ENCODE peak calls at places on chromosomes 6 and 20, in four cellular contexts. H is uterus, O is HCT116, A is BE2C. N is an unnamed sample. For H3K4me1, the result is how much of the 10 kb centered on the place peaks cover.

GRCh38 chr6:31958741-31959739 is at the start of the genes NELFE and SKIC2:
- DNase-seq in O (peak), H (peak), A (peak), N (peak)

GRCh38 chr6:119858901-119859300 is 509.3 kb upstream of the MAN1A1 start:
- DNase-seq in A (no peak), O (no peak), H (no peak), N (no peak)

GRCh38 chr20:50121858-50122271 is 8.9 kb upstream of the UBE2V1 start:
- DNase-seq in A (peak), H (no peak), O (no peak), N (peak)

GRCh38 chr6:5472583-5472982 is 211.3 kb downstream of the FARS2 start:
- DNase-seq in A (no peak), O (no peak), H (no peak), N (no peak)

GRCh38 chr6:151822252-151823111 is 15.0 kb downstream of the ESR1 start:
- DNase-seq in H (no peak), A (no peak), O (no peak), N (no peak)

GRCh38 chr20:54642733-54643667 is 167.6 kb downstream of the DOK5 start:
- DNase-seq in A (no peak), H (no peak), O (no peak), N (no peak)

GRCh38 chr6:14276667-14277404 is 159.3 kb downstream of the CD83 start:
- DNase-seq in O (no peak), A (no peak), H (no peak), N (no peak)

GRCh38 chr20:49914310-49915117 is 815 bp downstream of the SPATA2 start:
- DNase-seq in O (no peak), A (no peak), H (no peak), N (no peak)

GRCh38 chr6:141133346-141133745 is 999.4 kb upstream of the GJE1 start:
- DNase-seq in H (no peak), A (no peak), O (no peak), N (no peak)

GRCh38 chr6:152573762-152574161 is 63.4 kb downstream of the SYNE1 start:
- DNase-seq in A (no peak), H (no peak), O (no peak), N (no peak)

GRCh38 chr20:31666258-31667042 is 28.7 kb downstream of the COX4I2 start:
- DNase-seq in A (no peak), H (no peak), O (no peak), N (no peak)

GRCh38 chr6:75308250-75308988 is 23.8 kb upstream of the TMEM30A start:
- DNase-seq in O (no peak), H (no peak), A (no peak), N (no peak)

GRCh38 chr20:53978497-53978896 is 91.9 kb downstream of the BCAS1 start:
- DNase-seq in A (no peak), O (no peak), H (no peak), N (no peak)

GRCh38 chr6:144262470-144263369 is 22.4 kb upstream of the UTRN start:
- DNase-seq in O (no peak), A (no peak), H (no peak), N (no peak)

GRCh38 chr20:19347943-19348456 is 135.6 kb downstream of the SLC24A3 start:
- DNase-seq in O (no peak), A (no peak), H (no peak), N (no peak)

GRCh38 chr20:25272223-25273000 is 24.5 kb downstream of the PYGB start:
- DNase-seq in O (no peak), A (peak), H (no peak), N (no peak)

GRCh38 chr6:10412165-10412947 is 2.5 kb downstream of the TFAP2A start:
- DNase-seq in O (no peak), A (no peak), H (no peak), N (peak)

GRCh38 chr6:137849076-137849708 is 17.9 kb upstream of the TNFAIP3 start:
- DNase-seq in O (no peak), H (no peak), A (no peak), N (peak)

GRCh38 chr6:142485256-142485655 is 183.4 kb downstream of the ADGRG6 start:
- DNase-seq in O (no peak), A (no peak), H (no peak), N (peak)

GRCh38 chr6:33965766-33966165 is 162.0 kb upstream of the MLN start:
- DNase-seq in H (peak), O (no peak), A (no peak), N (no peak)

GRCh38 chr6:134196568-134197301 is 121.2 kb downstream of the SGK1 start:
- DNase-seq in H (no peak), A (no peak), O (no peak), N (no peak)

GRCh38 chr6:137762168-137763090 is 104.6 kb upstream of the TNFAIP3 start:
- DNase-seq in O (no peak), A (no peak), H (no peak), N (no peak)

GRCh38 chr6:91664327-91664959 is 1077.6 kb upstream of the MAP3K7 start:
- DNase-seq in A (no peak), O (no peak), H (no peak), N (no peak)

GRCh38 chr6:113556775-113557174 is 300.4 kb upstream of the MARCKS start:
- DNase-seq in O (no peak), A (no peak), H (no peak), N (no peak)

GRCh38 chr6:38110407-38111025 is 291.0 kb downstream of the ZFAND3 start:
- DNase-seq in O (no peak), H (no peak), A (peak), N (peak)

GRCh38 chr6:26532699-26533523 is 5.3 kb upstream of the HMGN4 start:
- DNase-seq in O (peak), H (peak), A (peak), N (peak)

GRCh38 chr6:55445648-55446204 is 118.5 kb downstream of the GFRAL start:
- DNase-seq in A (no peak), O (peak), H (no peak), N (peak)
- TF ChIP-seq CTCF in A (peak), O (peak), H (peak), N (peak)

GRCh38 chr6:7468382-7469081 is 72.9 kb upstream of the DSP start:
- DNase-seq in A (peak), O (peak), H (peak), N (no peak)
- H3K4me3 ChIP-seq in A (peak), O (peak), H (peak), N (no peak)

DNA sequence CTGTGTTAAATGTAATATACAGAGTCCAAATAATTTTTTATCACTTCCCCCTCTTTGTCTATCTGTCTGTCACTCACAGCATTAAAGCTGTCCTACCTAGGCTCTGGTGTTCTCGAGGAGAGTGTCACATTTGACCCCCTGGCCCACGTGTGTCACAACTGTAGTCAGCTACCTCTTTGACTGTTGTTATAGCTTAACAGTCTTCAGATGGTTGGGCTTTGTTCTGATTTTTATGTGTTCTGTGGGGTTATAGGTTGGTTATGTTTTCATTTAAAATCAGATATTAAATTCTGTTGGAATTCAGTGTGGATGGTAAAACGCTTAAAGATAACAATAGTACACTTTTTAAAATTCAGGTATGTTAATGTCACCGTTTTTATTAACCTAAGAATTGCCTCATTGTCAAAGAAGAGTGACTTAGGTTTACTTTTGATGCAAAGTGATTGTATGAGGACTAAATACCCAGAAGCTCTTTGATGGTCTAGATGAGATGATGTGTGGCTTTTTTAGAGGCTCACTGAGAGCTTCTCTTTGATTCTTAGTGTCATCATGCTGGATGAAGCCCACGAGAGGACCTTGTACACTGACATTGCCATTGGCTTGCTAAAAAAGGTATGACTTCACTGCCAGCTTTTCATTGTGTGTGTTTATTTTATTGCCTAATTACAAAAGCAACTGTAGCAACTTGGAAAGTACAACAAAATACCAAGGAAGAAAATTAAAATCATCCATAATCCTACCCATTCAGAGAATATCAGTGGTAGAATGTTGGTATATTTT is 29.9 kb downstream of the DHX35 start:
- DNase-seq in A (no peak), O (no peak), H (no peak), N (no peak)
- H3K4me1 ChIP-seq in A (under half), O (under half), H (under half), N (under half)

GRCh38 chr20:5991623-5992441 is 41.4 kb downstream of the MCM8 start:
- DNase-seq in O (no peak), A (no peak), H (no peak), N (no peak)

GRCh38 chr20:5987383-5987782 is 36.9 kb downstream of the MCM8 start:
- DNase-seq in H (no peak), A (no peak), O (no peak), N (no peak)

GRCh38 chr20:5990946-5991345 is 40.5 kb downstream of the MCM8 start:
- DNase-seq in H (no peak), O (no peak), A (no peak), N (no peak)

DNA sequence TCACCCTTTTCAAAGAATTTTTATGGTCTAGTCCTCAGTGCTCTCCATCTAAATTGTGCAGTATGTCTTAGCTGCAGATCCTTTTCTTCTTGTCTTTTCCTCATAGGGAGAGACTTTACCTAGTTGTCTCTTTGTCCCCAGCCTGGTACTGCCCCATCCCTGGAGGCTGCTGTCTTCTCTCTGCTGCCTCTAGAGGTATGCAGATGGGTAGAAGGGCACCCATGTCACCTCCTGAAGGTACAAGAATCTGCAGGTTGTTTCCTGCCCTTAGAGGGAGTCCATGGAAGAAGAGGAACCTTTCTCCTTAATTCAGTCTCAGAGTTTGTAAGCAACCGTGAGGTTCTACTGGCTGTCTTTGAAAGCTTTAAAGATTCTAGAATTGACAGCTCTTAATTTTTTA is 39.1 kb downstream of the MCM8 start:
- DNase-seq in H (no peak), A (no peak), O (no peak), N (no peak)
- TF ChIP-seq CTCF in H (no peak), A (peak), O (peak), N (no peak)

DNA sequence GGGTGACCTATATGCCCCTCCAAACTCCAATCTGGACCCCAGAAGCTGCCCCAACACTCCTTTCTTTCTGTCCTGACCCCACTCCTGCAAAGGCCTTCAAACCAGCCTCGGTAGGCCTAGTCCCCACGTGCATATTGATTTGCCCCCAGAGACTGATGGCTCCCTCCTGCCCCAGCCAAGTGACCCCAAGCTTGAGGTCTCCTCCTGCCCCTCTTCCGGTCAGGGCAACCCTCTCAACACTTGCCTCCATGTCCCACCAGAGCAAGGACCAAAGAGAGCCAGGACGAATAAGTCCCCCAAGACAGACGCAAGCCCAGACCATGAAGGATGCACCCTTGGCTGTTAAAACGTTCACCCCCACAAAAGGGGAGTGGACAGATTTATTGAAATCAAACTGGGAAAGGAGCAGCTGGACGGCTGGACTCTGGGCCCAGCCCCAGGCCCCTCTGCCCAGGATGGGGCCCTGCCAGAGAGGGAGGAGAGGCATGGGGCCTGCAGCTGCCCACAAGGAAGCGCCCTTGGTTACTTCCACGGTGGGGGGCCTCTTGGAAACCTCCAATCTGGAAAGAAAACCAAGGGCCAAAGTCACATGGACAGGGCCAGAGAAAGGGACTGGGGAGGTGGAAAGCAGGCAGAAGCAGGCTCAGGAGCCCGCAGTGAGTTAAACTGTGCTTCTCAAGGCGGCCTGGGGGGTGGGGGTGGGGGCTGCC is 2.4 kb upstream of the SPEF1 start:
- DNase-seq in A (no peak), H (no peak), O (no peak), N (no peak)
- H3K4me3 ChIP-seq in A (no peak), H (no peak), O (no peak), N (no peak)

DNA sequence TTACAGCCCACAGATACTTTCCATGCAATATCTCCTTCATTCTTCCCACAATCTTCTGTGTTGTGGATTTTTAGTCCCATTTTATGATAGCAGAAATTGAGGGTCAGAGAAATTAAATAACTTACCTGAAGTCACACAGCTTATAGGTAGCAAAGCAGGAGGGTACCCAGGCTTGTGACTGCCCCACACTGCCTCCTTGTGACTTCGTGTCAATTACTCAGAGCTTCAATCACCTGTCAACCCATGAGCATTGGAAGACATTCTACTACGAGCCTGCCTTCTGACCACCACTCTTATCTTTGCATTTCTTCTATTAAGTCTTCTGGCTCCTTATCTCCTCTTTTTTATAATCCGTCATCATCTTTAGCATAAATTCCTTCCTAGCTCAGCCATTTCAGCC is 71.6 kb upstream of the NRSN1 start:
- DNase-seq in O (no peak), A (no peak), H (no peak), N (no peak)
- H3K4me1 ChIP-seq in O (under half), A (under half), H (under half), N (under half)

GRCh38 chr20:46557231-46557956 is 6.9 kb upstream of the OCSTAMP start:
- DNase-seq in H (no peak), A (no peak), O (no peak), N (peak)

GRCh38 chr20:46558511-46558959 is 8.1 kb upstream of the OCSTAMP start:
- DNase-seq in O (no peak), H (no peak), A (no peak), N (peak)

GRCh38 chr20:46562009-46562372 is 11.5 kb upstream of the OCSTAMP start:
- DNase-seq in H (no peak), O (no peak), A (no peak), N (no peak)

GRCh38 chr20:46559001-46559400 is 8.5 kb upstream of the OCSTAMP start:
- DNase-seq in O (no peak), A (no peak), H (no peak), N (no peak)

DNA sequence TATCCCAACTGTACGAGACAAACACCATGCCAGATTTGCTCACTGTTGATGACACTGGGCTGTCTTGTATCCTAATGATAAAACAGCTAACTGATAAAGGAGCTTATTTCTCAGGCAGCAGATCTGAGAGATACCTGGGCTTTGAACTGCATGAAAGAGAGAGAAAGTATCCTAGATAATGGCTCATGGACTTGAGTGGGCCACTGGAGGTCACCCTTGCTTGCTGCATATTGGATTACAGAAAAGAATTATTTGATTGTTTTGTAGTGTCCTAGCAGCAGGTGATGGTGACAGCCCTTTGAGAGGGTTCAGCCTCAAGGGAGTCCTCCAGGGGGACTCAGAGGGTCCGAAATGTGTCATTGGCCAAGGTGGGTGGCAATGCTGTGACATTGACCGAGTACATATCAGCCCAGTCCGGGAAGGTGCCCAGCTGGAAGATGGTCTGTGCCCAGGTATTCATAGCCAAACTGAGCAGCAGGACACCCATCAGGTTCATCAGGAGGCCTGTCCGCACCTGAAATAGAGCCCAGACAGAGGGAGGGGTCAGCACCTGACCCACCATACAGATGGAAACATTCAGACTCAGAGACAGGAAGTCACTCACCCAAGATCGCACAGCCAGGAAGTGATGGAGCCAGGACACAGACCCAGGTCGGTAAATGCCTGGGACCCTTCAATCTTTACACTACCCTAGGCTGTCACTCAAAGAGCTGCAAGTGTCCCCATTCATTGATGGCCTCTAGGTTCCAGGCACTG is 9.4 kb upstream of the OCSTAMP start:
- DNase-seq in O (no peak), A (no peak), H (no peak), N (peak)
- TF ChIP-seq CTCF in O (peak), A (no peak), H (no peak), N (no peak)

GRCh38 chr20:44582321-44583025 is at the start of gene PKIG:
- DNase-seq in H (peak), A (no peak), O (no peak), N (peak)

GRCh38 chr20:44581515-44581914 is 864 bp upstream of the PKIG start:
- DNase-seq in A (no peak), O (no peak), H (no peak), N (no peak)

GRCh38 chr20:44585042-44585968 is 2.9 kb downstream of the PKIG start:
- DNase-seq in H (no peak), O (no peak), A (no peak), N (no peak)

GRCh38 chr20:44584103-44584690 is 1.8 kb downstream of the PKIG start:
- DNase-seq in A (no peak), O (no peak), H (no peak), N (no peak)

GRCh38 chr20:44583179-44583578 is 800 bp downstream of the PKIG start:
- DNase-seq in A (no peak), O (no peak), H (no peak), N (no peak)
- H3K4me3 ChIP-seq in A (no peak), O (no peak), H (peak), N (no peak)

DNA sequence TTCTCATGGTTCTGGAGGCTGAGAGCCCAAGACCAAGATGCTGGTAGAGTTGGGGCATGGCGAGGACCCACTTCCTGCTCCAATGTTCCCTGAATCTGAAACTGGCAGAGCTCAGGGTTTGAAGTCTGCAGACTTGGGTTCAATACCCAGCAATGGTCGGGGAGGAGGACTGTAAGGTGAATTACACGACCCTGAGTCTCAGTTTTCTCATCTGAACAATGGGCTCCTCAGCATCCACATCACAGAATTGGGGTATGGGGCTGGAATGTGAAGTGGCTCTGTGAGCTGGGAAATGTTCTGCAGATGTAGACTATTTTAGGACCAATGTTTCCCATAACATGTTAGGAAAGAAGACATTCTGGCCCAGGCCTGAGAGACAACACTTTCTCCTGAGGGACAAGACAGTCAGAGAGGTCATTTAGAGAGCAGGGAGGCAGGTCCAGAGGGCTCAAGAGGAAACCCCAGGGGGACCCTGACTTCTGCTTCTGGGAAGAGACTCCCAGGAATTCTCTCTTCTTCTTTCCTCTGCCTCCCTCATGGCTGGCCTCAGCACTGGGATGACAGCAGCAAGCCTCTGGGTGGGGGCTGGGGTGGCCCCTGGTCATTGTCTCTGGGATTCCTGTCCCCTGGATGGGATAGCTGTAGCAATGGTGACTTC is 141.3 kb upstream of the PMEPA1 start:
- DNase-seq in H (no peak), O (no peak), A (no peak), N (no peak)
- H3K4me1 ChIP-seq in H (under half), O (under half), A (under half), N (under half)

GRCh38 chr6:42981866-42982265 is 2.5 kb upstream of the PPP2R5D start:
- DNase-seq in A (no peak), O (no peak), H (no peak), N (no peak)

GRCh38 chr6:42987533-42988451 is 3.4 kb downstream of the PPP2R5D start:
- DNase-seq in H (no peak), A (no peak), O (no peak), N (no peak)

GRCh38 chr6:42984924-42985475 is 630 bp downstream of the PPP2R5D start:
- DNase-seq in O (no peak), H (no peak), A (no peak), N (peak)

GRCh38 chr6:42988486-42989020 is 4.2 kb downstream of the PPP2R5D start:
- DNase-seq in A (no peak), O (no peak), H (no peak), N (peak)

GRCh38 chr6:42984001-42984923 is at the start of gene PPP2R5D:
- DNase-seq in A (peak), O (peak), H (peak), N (peak)
- TF ChIP-seq CTCF in A (no peak), O (no peak), H (peak), N (no peak)